ENCODE peak calls at places on chromosome 18, in eight cellular contexts. One of them, this sample, is unnamed.

GRCh38 chr18:71995895-71996443 is 548.2 kb downstream of the CBLN2 start:
- DNase-seq in upper lobe of right lung: no peak
- DNase-seq in cardiac fibroblast: no peak
- DNase-seq in HFF-Myc: no peak
- DNase-seq in GM12878: no peak
- DNase-seq in coronary artery: no peak
- DNase-seq in epithelial cell of esophagus: peak
- DNase-seq in BJ: no peak
- DNase-seq in this sample: no peak

GRCh38 chr18:35347991-35348390 is 3.8 kb upstream of the ZNF24 start:
- DNase-seq in upper lobe of right lung: no peak
- DNase-seq in cardiac fibroblast: no peak
- DNase-seq in HFF-Myc: no peak
- DNase-seq in GM12878: no peak
- DNase-seq in coronary artery: no peak
- DNase-seq in epithelial cell of esophagus: no peak
- DNase-seq in BJ: no peak
- DNase-seq in this sample: no peak

GRCh38 chr18:70132999-70133398 is 72.5 kb downstream of the RTTN start:
- DNase-seq in upper lobe of right lung: no peak
- DNase-seq in cardiac fibroblast: peak
- DNase-seq in HFF-Myc: peak
- DNase-seq in GM12878: no peak
- DNase-seq in coronary artery: no peak
- DNase-seq in epithelial cell of esophagus: peak
- DNase-seq in BJ: peak
- DNase-seq in this sample: no peak

GRCh38 chr18:61581578-61582204 is 248.5 kb downstream of the CDH20 start:
- DNase-seq in upper lobe of right lung: peak
- DNase-seq in cardiac fibroblast: peak
- DNase-seq in HFF-Myc: no peak
- DNase-seq in GM12878: no peak
- DNase-seq in coronary artery: peak
- DNase-seq in epithelial cell of esophagus: peak
- DNase-seq in BJ: no peak
- DNase-seq in this sample: peak

GRCh38 chr18:11065061-11065460 is 84.3 kb downstream of the PIEZO2 start:
- DNase-seq in upper lobe of right lung: no peak
- DNase-seq in cardiac fibroblast: no peak
- DNase-seq in HFF-Myc: no peak
- DNase-seq in GM12878: no peak
- DNase-seq in coronary artery: no peak
- DNase-seq in epithelial cell of esophagus: no peak
- DNase-seq in BJ: no peak
- DNase-seq in this sample: no peak

GRCh38 chr18:70663141-70663540 is 374.3 kb downstream of the SOCS6 start:
- DNase-seq in upper lobe of right lung: no peak
- DNase-seq in cardiac fibroblast: peak
- DNase-seq in HFF-Myc: no peak
- DNase-seq in GM12878: no peak
- DNase-seq in coronary artery: no peak
- DNase-seq in epithelial cell of esophagus: no peak
- DNase-seq in BJ: no peak
- DNase-seq in this sample: no peak

GRCh38 chr18:73793386-73793785 is 354.2 kb downstream of the FBXO15 start:
- DNase-seq in upper lobe of right lung: no peak
- DNase-seq in cardiac fibroblast: peak
- DNase-seq in HFF-Myc: no peak
- DNase-seq in GM12878: no peak
- DNase-seq in coronary artery: no peak
- DNase-seq in epithelial cell of esophagus: peak
- DNase-seq in BJ: no peak
- DNase-seq in this sample: no peak

GRCh38 chr18:8412117-8412516 is 197.1 kb upstream of the RAB12 start:
- DNase-seq in upper lobe of right lung: no peak
- DNase-seq in cardiac fibroblast: no peak
- DNase-seq in HFF-Myc: no peak
- DNase-seq in GM12878: no peak
- DNase-seq in coronary artery: no peak
- DNase-seq in epithelial cell of esophagus: no peak
- DNase-seq in BJ: no peak
- DNase-seq in this sample: no peak

GRCh38 chr18:73153271-73153670 is 285.5 kb upstream of the NETO1 start:
- DNase-seq in upper lobe of right lung: no peak
- DNase-seq in cardiac fibroblast: no peak
- DNase-seq in HFF-Myc: peak
- DNase-seq in GM12878: no peak
- DNase-seq in coronary artery: no peak
- DNase-seq in epithelial cell of esophagus: peak
- DNase-seq in BJ: no peak
- DNase-seq in this sample: no peak

GRCh38 chr18:55047546-55047945 is 88.3 kb upstream of the CCDC68 start:
- DNase-seq in upper lobe of right lung: no peak
- DNase-seq in cardiac fibroblast: peak
- DNase-seq in HFF-Myc: no peak
- DNase-seq in GM12878: no peak
- DNase-seq in coronary artery: no peak
- DNase-seq in epithelial cell of esophagus: peak
- DNase-seq in BJ: no peak
- DNase-seq in this sample: no peak

GRCh38 chr18:10518595-10519273 is 7.1 kb upstream of the NAPG start:
- DNase-seq in upper lobe of right lung: peak
- DNase-seq in cardiac fibroblast: peak
- DNase-seq in HFF-Myc: no peak
- DNase-seq in GM12878: no peak
- DNase-seq in coronary artery: no peak
- DNase-seq in epithelial cell of esophagus: no peak
- DNase-seq in BJ: no peak
- DNase-seq in this sample: no peak

GRCh38 chr18:3664563-3665178 is 214.7 kb downstream of the TGIF1 start:
- DNase-seq in upper lobe of right lung: no peak
- DNase-seq in cardiac fibroblast: peak
- DNase-seq in HFF-Myc: no peak
- DNase-seq in GM12878: no peak
- DNase-seq in coronary artery: no peak
- DNase-seq in epithelial cell of esophagus: peak
- DNase-seq in BJ: no peak
- DNase-seq in this sample: no peak

GRCh38 chr18:76216096-76216495 is 278.9 kb downstream of the ZNF516 start:
- DNase-seq in upper lobe of right lung: no peak
- DNase-seq in cardiac fibroblast: no peak
- DNase-seq in HFF-Myc: no peak
- DNase-seq in GM12878: no peak
- DNase-seq in coronary artery: no peak
- DNase-seq in epithelial cell of esophagus: no peak
- DNase-seq in BJ: no peak
- DNase-seq in this sample: no peak

GRCh38 chr18:62979172-62979571 is 263.8 kb downstream of the PHLPP1 start:
- DNase-seq in upper lobe of right lung: peak
- DNase-seq in cardiac fibroblast: peak
- DNase-seq in HFF-Myc: peak
- DNase-seq in GM12878: no peak
- DNase-seq in coronary artery: no peak
- DNase-seq in epithelial cell of esophagus: peak
- DNase-seq in BJ: peak
- DNase-seq in this sample: no peak

GRCh38 chr18:64546451-64546850 is 397.6 kb upstream of the LINC00305 start:
- DNase-seq in upper lobe of right lung: no peak
- DNase-seq in cardiac fibroblast: no peak
- DNase-seq in HFF-Myc: no peak
- DNase-seq in GM12878: no peak
- DNase-seq in coronary artery: no peak
- DNase-seq in epithelial cell of esophagus: no peak
- DNase-seq in BJ: no peak
- DNase-seq in this sample: no peak

GRCh38 chr18:56407631-56408030 is 230.8 kb downstream of the TXNL1 start:
- DNase-seq in upper lobe of right lung: no peak
- DNase-seq in cardiac fibroblast: no peak
- DNase-seq in HFF-Myc: no peak
- DNase-seq in GM12878: no peak
- DNase-seq in coronary artery: no peak
- DNase-seq in epithelial cell of esophagus: no peak
- DNase-seq in BJ: no peak
- DNase-seq in this sample: no peak

GRCh38 chr18:10353791-10354190 is 100.6 kb upstream of the APCDD1 start:
- DNase-seq in upper lobe of right lung: no peak
- DNase-seq in cardiac fibroblast: peak
- DNase-seq in HFF-Myc: peak
- DNase-seq in GM12878: no peak
- DNase-seq in coronary artery: no peak
- DNase-seq in epithelial cell of esophagus: peak
- DNase-seq in BJ: peak
- DNase-seq in this sample: no peak

GRCh38 chr18:58861353-58861752 is 3.3 kb upstream of the ZNF532 start:
- DNase-seq in upper lobe of right lung: no peak
- DNase-seq in cardiac fibroblast: no peak
- DNase-seq in HFF-Myc: no peak
- DNase-seq in GM12878: no peak
- DNase-seq in coronary artery: no peak
- DNase-seq in epithelial cell of esophagus: peak
- DNase-seq in BJ: no peak
- DNase-seq in this sample: no peak

GRCh38 chr18:47755102-47755456 is 175.4 kb downstream of the SMAD2 start:
- DNase-seq in upper lobe of right lung: no peak
- DNase-seq in cardiac fibroblast: no peak
- DNase-seq in HFF-Myc: no peak
- DNase-seq in GM12878: no peak
- DNase-seq in coronary artery: no peak
- DNase-seq in epithelial cell of esophagus: no peak
- DNase-seq in BJ: no peak
- DNase-seq in this sample: no peak

GRCh38 chr18:47754311-47755101 is 176.0 kb downstream of the SMAD2 start:
- DNase-seq in upper lobe of right lung: peak
- DNase-seq in cardiac fibroblast: no peak
- DNase-seq in HFF-Myc: no peak
- DNase-seq in GM12878: no peak
- DNase-seq in coronary artery: no peak
- DNase-seq in epithelial cell of esophagus: peak
- DNase-seq in BJ: no peak
- DNase-seq in this sample: no peak

GRCh38 chr18:47752796-47753645 is 177.4 kb downstream of the SMAD2 start:
- DNase-seq in upper lobe of right lung: no peak
- DNase-seq in cardiac fibroblast: no peak
- DNase-seq in HFF-Myc: no peak
- DNase-seq in GM12878: no peak
- DNase-seq in coronary artery: no peak
- DNase-seq in epithelial cell of esophagus: no peak
- DNase-seq in BJ: no peak
- DNase-seq in this sample: no peak

GRCh38 chr18:47756364-47757016 is 174.0 kb downstream of the SMAD2 start:
- DNase-seq in upper lobe of right lung: peak
- DNase-seq in cardiac fibroblast: peak
- DNase-seq in HFF-Myc: no peak
- DNase-seq in GM12878: no peak
- DNase-seq in coronary artery: no peak
- DNase-seq in epithelial cell of esophagus: peak
- DNase-seq in BJ: no peak
- DNase-seq in this sample: no peak

DNA sequence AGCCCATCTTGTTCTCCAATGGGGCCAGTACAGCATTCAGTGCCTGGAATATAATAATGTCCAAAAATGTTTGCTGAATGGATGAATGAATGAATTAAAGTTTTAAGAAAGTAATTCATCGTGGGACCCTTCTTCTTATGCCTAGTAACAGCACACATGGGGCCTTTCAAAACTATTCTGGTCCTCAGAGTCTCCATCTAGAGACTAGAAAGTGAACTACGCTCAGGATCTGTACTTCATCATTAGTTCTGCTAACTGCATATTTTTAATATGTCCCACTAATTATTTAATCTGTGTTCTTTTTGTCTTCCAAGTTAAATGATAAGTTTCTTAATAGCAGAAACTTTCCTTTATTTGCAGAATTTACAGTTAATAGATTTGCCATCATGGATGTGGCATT is 172.5 kb downstream of the SMAD2 start:
- DNase-seq in upper lobe of right lung: no peak
- DNase-seq in cardiac fibroblast: no peak
- DNase-seq in HFF-Myc: no peak
- DNase-seq in GM12878: no peak
- DNase-seq in coronary artery: no peak
- DNase-seq in epithelial cell of esophagus: peak
- DNase-seq in BJ: no peak
- DNase-seq in this sample: no peak
- TF ChIP-seq CTCF in upper lobe of right lung: peak
- TF ChIP-seq CTCF in cardiac fibroblast: peak
- TF ChIP-seq CTCF in HFF-Myc: peak
- TF ChIP-seq CTCF in GM12878: peak
- TF ChIP-seq CTCF in coronary artery: no peak
- TF ChIP-seq CTCF in epithelial cell of esophagus: peak
- TF ChIP-seq CTCF in BJ: peak
- TF ChIP-seq CTCF in this sample: peak

GRCh38 chr18:53153281-53153680 is 813.3 kb downstream of the DCC start:
- DNase-seq in upper lobe of right lung: no peak
- DNase-seq in cardiac fibroblast: peak
- DNase-seq in HFF-Myc: no peak
- DNase-seq in GM12878: no peak
- DNase-seq in coronary artery: no peak
- DNase-seq in epithelial cell of esophagus: no peak
- DNase-seq in BJ: no peak
- DNase-seq in this sample: no peak
- TF ChIP-seq CTCF in upper lobe of right lung: peak
- TF ChIP-seq CTCF in cardiac fibroblast: no peak
- TF ChIP-seq CTCF in HFF-Myc: peak
- TF ChIP-seq CTCF in GM12878: peak
- TF ChIP-seq CTCF in coronary artery: no peak
- TF ChIP-seq CTCF in epithelial cell of esophagus: no peak
- TF ChIP-seq CTCF in BJ: no peak
- TF ChIP-seq CTCF in this sample: no peak

GRCh38 chr18:25164837-25165791 is 186.9 kb downstream of the ZNF521 start:
- DNase-seq in upper lobe of right lung: no peak
- DNase-seq in cardiac fibroblast: peak
- DNase-seq in HFF-Myc: peak
- DNase-seq in GM12878: no peak
- DNase-seq in coronary artery: no peak
- DNase-seq in epithelial cell of esophagus: no peak
- DNase-seq in BJ: peak
- DNase-seq in this sample: no peak
- TF ChIP-seq CTCF in upper lobe of right lung: no peak
- TF ChIP-seq CTCF in cardiac fibroblast: no peak
- TF ChIP-seq CTCF in HFF-Myc: no peak
- TF ChIP-seq CTCF in GM12878: no peak
- TF ChIP-seq CTCF in coronary artery: no peak
- TF ChIP-seq CTCF in epithelial cell of esophagus: no peak
- TF ChIP-seq CTCF in BJ: no peak
- TF ChIP-seq CTCF in this sample: peak

GRCh38 chr18:32956591-32957310 is 183.9 kb upstream of the KLHL14 start:
- DNase-seq in upper lobe of right lung: no peak
- DNase-seq in cardiac fibroblast: peak
- DNase-seq in HFF-Myc: no peak
- DNase-seq in GM12878: no peak
- DNase-seq in coronary artery: no peak
- DNase-seq in epithelial cell of esophagus: peak
- DNase-seq in BJ: no peak
- DNase-seq in this sample: no peak
- TF ChIP-seq CTCF in upper lobe of right lung: no peak
- TF ChIP-seq CTCF in cardiac fibroblast: peak
- TF ChIP-seq CTCF in HFF-Myc: no peak
- TF ChIP-seq CTCF in GM12878: no peak
- TF ChIP-seq CTCF in coronary artery: no peak
- TF ChIP-seq CTCF in epithelial cell of esophagus: no peak
- TF ChIP-seq CTCF in BJ: no peak
- TF ChIP-seq CTCF in this sample: peak

This sample was measured in osteocyte.